ENCODE peak calls at places on chromosomes 3 and 15, in nine cellular contexts. E is transverse colon, D is right cardiac atrium, X is aorta, P is esophagus squamous epithelium, L is testis, M is fibroblast of lung, U is uterus, H is mesenchymal stem cell. A is an unnamed sample. For H3K4me1, the result is how much of the 10 kb centered on the place peaks cover.

GRCh38 chr3:8458235-8458634 is 43.4 kb upstream of the LMCD1 start:
- DNase-seq in E (no peak), M (peak), X (no peak), U (no peak), D (no peak), P (no peak), L (no peak), H (no peak), A (no peak)

GRCh38 chr3:53126646-53127045 is 3.6 kb downstream of the RFT1 start:
- DNase-seq in D (no peak), M (no peak), U (no peak), E (no peak), L (peak), P (no peak), X (no peak), H (no peak), A (no peak)

GRCh38 chr3:125186261-125186770 is 26.2 kb downstream of the SLC12A8 start:
- DNase-seq in X (no peak), M (peak), E (no peak), H (peak), U (no peak), L (peak), P (no peak), D (no peak), A (peak)

GRCh38 chr3:44762170-44762677 is 630 bp downstream of the KIF15 start:
- DNase-seq in E (no peak), U (no peak), P (no peak), L (no peak), M (no peak), X (no peak), H (no peak), D (no peak), A (no peak)

GRCh38 chr15:76253851-76254440 is 57.3 kb downstream of the ETFA start:
- DNase-seq in L (no peak), X (no peak), U (no peak), H (no peak), M (peak), D (no peak), E (no peak), P (no peak), A (no peak)

GRCh38 chr15:34239151-34239761 is 14.4 kb downstream of the EMC4 start:
- DNase-seq in D (no peak), L (no peak), E (no peak), X (no peak), M (peak), H (peak), P (no peak), U (no peak), A (no peak)

GRCh38 chr15:38487383-38487782 is 33.5 kb downstream of the FAM98B start:
- DNase-seq in M (peak), L (no peak), H (no peak), D (no peak), P (no peak), E (no peak), U (no peak), X (no peak), A (no peak)

GRCh38 chr15:36106640-36107335 is 472.6 kb upstream of the CDIN1 start:
- DNase-seq in X (no peak), E (no peak), P (no peak), H (no peak), D (no peak), U (no peak), M (peak), L (no peak), A (no peak)

GRCh38 chr15:80636675-80637074 is 58.4 kb upstream of the ABHD17C start:
- DNase-seq in D (no peak), P (no peak), H (no peak), M (no peak), U (no peak), L (peak), E (peak), X (no peak), A (no peak)

GRCh38 chr15:63880744-63881143 is 47.0 kb upstream of the HERC1 start:
- DNase-seq in M (no peak), H (peak), D (no peak), E (no peak), L (no peak), X (no peak), P (no peak), U (no peak), A (no peak)

GRCh38 chr3:123552768-123553167 is 32.1 kb downstream of the HACD2 start:
- DNase-seq in D (no peak), H (no peak), P (no peak), E (no peak), L (no peak), X (no peak), M (no peak), U (no peak), A (no peak)

GRCh38 chr3:69719292-69719691 is 20.0 kb upstream of the MITF start:
- DNase-seq in U (no peak), M (no peak), L (no peak), E (no peak), H (no peak), P (no peak), X (no peak), D (no peak), A (no peak)

GRCh38 chr15:77838061-77838460 is 205.3 kb upstream of the LINGO1 start:
- DNase-seq in M (peak), D (no peak), H (no peak), U (no peak), L (no peak), E (no peak), X (peak), P (no peak), A (no peak)

GRCh38 chr3:11718582-11719405 is 75.1 kb upstream of the VGLL4 start:
- DNase-seq in U (peak), L (peak), M (peak), D (peak), P (peak), E (peak), X (peak), H (peak), A (peak)

GRCh38 chr3:42707620-42708355 is 5.2 kb upstream of the HHATL start:
- DNase-seq in D (peak), E (no peak), L (no peak), P (no peak), U (no peak), X (no peak), M (no peak), H (no peak), A (no peak)

GRCh38 chr3:197015790-197016705 is 13.6 kb downstream of the MELTF start:
- DNase-seq in U (no peak), D (no peak), E (no peak), P (no peak), L (no peak), M (no peak), H (no peak), X (no peak), A (no peak)

GRCh38 chr3:197718904-197719303 is 17.8 kb downstream of the RUBCN start:
- DNase-seq in E (no peak), D (no peak), H (peak), M (peak), U (no peak), X (no peak), P (no peak), L (no peak), A (no peak)

GRCh38 chr15:53193149-53193548 is 403.0 kb upstream of the ONECUT1 start:
- DNase-seq in H (no peak), X (no peak), D (no peak), U (no peak), L (no peak), E (no peak), P (no peak), M (peak), A (no peak)

GRCh38 chr3:166177130-166177529 is 339.9 kb upstream of the BCHE start:
- DNase-seq in D (no peak), P (no peak), M (peak), L (no peak), U (no peak), H (peak), X (no peak), E (no peak), A (no peak)

GRCh38 chr3:10558726-10559125 is 53.3 kb upstream of the ATP2B2 start:
- DNase-seq in P (no peak), L (no peak), H (no peak), X (no peak), M (no peak), E (no peak), U (no peak), D (no peak), A (no peak)

GRCh38 chr3:114732353-114732752 is 414.7 kb downstream of the ZBTB20 start:
- DNase-seq in H (no peak), E (no peak), P (no peak), M (no peak), D (no peak), U (no peak), X (no peak), L (no peak), A (peak)

GRCh38 chr15:74193305-74193718 is 9.3 kb downstream of the STRA6 start:
- DNase-seq in P (no peak), M (peak), E (no peak), U (no peak), H (peak), D (no peak), L (no peak), X (no peak), A (no peak)

GRCh38 chr15:77634266-77634962 is 1.7 kb upstream of the LINGO1 start:
- DNase-seq in U (peak), D (peak), E (peak), L (peak), P (no peak), X (peak), H (peak), M (peak), A (peak)

GRCh38 chr3:172517859-172518466 is 5.3 kb downstream of the TNFSF10 start:
- DNase-seq in P (no peak), E (no peak), X (no peak), D (no peak), M (no peak), H (no peak), U (no peak), L (no peak), A (no peak)

GRCh38 chr15:73258271-73259108 is 110.3 kb downstream of the HCN4 start:
- DNase-seq in E (no peak), X (no peak), M (no peak), P (no peak), H (no peak), D (no peak), U (no peak), L (no peak), A (no peak)

GRCh38 chr3:183537295-183537730 is 18.2 kb downstream of the KLHL6 start:
- DNase-seq in P (no peak), D (peak), U (no peak), L (peak), X (peak), H (peak), M (peak), E (no peak), A (no peak)

GRCh38 chr3:128319741-128320141 is 146.9 kb downstream of the DNAJB8 start:
- DNase-seq in P (no peak), L (peak), U (peak), M (no peak), D (no peak), X (no peak), E (no peak), H (no peak), A (peak)

GRCh38 chr3:33940149-33940548 is 141.7 kb downstream of the PDCD6IP start:
- DNase-seq in E (no peak), P (no peak), M (peak), X (no peak), D (no peak), H (no peak), U (no peak), L (no peak), A (no peak)

GRCh38 chr15:45703670-45704328 is 69.0 kb downstream of the SQOR start:
- DNase-seq in X (no peak), P (no peak), E (no peak), D (no peak), U (no peak), M (no peak), L (no peak), H (no peak), A (no peak)

DNA sequence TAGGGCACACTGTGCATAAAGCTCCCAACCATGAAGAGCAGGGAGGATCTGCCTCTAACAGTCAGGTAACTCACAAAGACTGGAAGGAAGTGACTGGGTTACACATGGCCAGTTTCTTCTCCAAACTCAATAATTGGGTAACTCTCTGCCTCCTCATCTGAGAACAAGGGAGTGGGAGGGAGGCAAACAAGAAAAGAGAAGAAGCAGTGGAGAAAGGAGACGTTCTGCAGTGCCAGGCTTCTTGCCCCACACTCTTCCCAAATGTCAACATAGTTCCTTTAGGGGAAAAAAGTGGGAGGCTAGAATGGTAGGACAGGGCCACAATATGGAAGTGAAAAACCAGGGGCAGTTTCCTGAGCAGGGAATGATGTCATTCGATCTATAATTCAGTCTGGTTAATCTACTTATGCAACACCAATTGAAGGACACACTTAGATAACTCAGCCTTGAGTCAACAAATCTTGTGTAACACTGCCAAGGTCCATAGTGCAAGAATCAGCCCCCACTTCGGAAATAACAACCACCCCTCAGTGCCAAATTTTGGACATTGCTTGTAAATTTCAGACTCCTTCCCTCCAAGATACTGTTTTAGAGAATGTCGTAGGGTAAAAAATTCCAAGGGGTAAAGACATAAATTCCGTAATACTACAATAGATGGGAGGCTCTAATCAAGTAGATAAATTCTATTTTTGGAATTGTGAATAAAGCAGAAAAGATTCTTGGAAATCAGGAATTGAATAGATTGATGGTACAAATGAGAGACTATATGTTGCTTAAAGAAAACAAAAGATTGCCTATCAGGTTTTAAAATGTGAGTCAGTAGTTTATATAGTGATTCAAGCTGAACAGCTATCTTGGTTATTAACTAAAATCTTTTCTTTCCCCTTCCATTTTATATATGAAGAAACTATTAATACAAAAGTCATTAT is 143.1 kb downstream of the LPP start:
- DNase-seq in P (no peak), M (peak), L (no peak), H (peak), D (no peak), E (peak), U (peak), X (no peak), A (no peak)
- H3K4me1 ChIP-seq in P (under half), M (under half), L (under half), H (under half), D (under half), E (under half), U (under half), X (under half), A (under half)

GRCh38 chr15:67082007-67082536 is 16.7 kb downstream of the SMAD3 start:
- DNase-seq in P (no peak), H (no peak), M (no peak), L (no peak), X (no peak), E (peak), D (no peak), U (no peak), A (no peak)
- H3K4me1 ChIP-seq in P (under half), H (under half), M (half or more), L (under half), X (under half), E (half or more), D (under half), U (under half), A (half or more)

GRCh38 chr15:32908135-32908801 is 190.5 kb downstream of the GREM1 start:
- DNase-seq in M (peak), H (peak), X (no peak), P (no peak), L (no peak), D (no peak), E (peak), U (no peak), A (peak)
- H3K4me1 ChIP-seq in M (under half), H (under half), X (under half), P (under half), L (under half), D (under half), E (under half), U (under half), A (under half)

GRCh38 chr3:86988235-86988634 is 2.7 kb downstream of the VGLL3 start:
- DNase-seq in P (no peak), D (no peak), H (peak), U (no peak), E (no peak), M (peak), L (no peak), X (no peak), A (no peak)

GRCh38 chr3:86990171-86990733 is 697 bp downstream of the VGLL3 start:
- DNase-seq in D (peak), U (peak), L (no peak), P (no peak), M (peak), X (peak), E (no peak), H (peak), A (peak)

GRCh38 chr3:86989611-86990010 is 1.3 kb downstream of the VGLL3 start:
- DNase-seq in E (no peak), D (no peak), U (peak), H (no peak), L (no peak), X (no peak), M (peak), P (no peak), A (no peak)

GRCh38 chr3:86987421-86987715 is 3.6 kb downstream of the VGLL3 start:
- DNase-seq in L (no peak), U (no peak), D (no peak), P (no peak), M (no peak), E (no peak), H (no peak), X (no peak), A (no peak)

GRCh38 chr3:86988986-86989385 is 2.0 kb downstream of the VGLL3 start:
- DNase-seq in X (no peak), E (no peak), U (no peak), M (peak), L (no peak), H (no peak), P (no peak), D (no peak), A (no peak)
- H3K4me1 ChIP-seq in X (under half), E (under half), U (under half), M (under half), L (under half), H (under half), P (under half), D (under half), A (under half)

GRCh38 chr3:16547555-16547954 is 34.1 kb upstream of the RFTN1 start:
- DNase-seq in E (no peak), M (no peak), L (no peak), U (no peak), X (no peak), P (no peak), H (no peak), D (no peak), A (no peak)
- H3K4me1 ChIP-seq in E (under half), M (under half), L (under half), U (under half), X (under half), P (under half), H (under half), D (under half), A (under half)